ENCODE peak calls at places on chromosomes 3 and 15, in six cellular contexts. S, A, B, I, N and L are unnamed samples. For H3K4me1, the result is how much of the 10 kb centered on the place peaks cover.

GRCh38 chr3:59464187-59464586 is 414.4 kb upstream of the CFAP20DC start:
- DNase-seq in B (no peak), S (no peak), N (no peak), I (peak), A (no peak), L (no peak)

GRCh38 chr15:97319316-97319715 is 641.2 kb upstream of the ARRDC4 start:
- DNase-seq in A (no peak), B (no peak), S (no peak), N (no peak), I (no peak), L (no peak)

GRCh38 chr15:91867581-91868026 is 14.1 kb downstream of the SLCO3A1 start:
- DNase-seq in A (peak), B (peak), N (peak), I (peak), S (peak), L (peak)

GRCh38 chr3:30750967-30751366 is 143.5 kb downstream of the GADL1 start:
- DNase-seq in A (no peak), B (no peak), I (no peak), S (no peak), N (no peak), L (no peak)

GRCh38 chr15:58877999-58878825 is 55.3 kb downstream of the SLTM start:
- DNase-seq in N (no peak), A (no peak), I (no peak), B (no peak), S (no peak), L (no peak)

GRCh38 chr3:63934041-63934440 is 21.9 kb upstream of the SCAANT1 start:
- DNase-seq in N (no peak), I (no peak), B (no peak), S (no peak), A (no peak), L (no peak)

GRCh38 chr3:194806991-194807685 is 121.5 kb downstream of the FAM43A start:
- DNase-seq in N (no peak), S (peak), A (no peak), B (no peak), I (peak), L (no peak)

GRCh38 chr3:179015551-179016020 is 56.0 kb downstream of the ZMAT3 start:
- DNase-seq in I (peak), B (peak), S (peak), A (no peak), N (no peak), L (peak)

GRCh38 chr3:6551165-6551564 is 309.8 kb upstream of the GRM7 start:
- DNase-seq in B (no peak), I (no peak), N (no peak), S (no peak), A (no peak), L (no peak)

GRCh38 chr15:63244399-63244798 is 33.0 kb upstream of the APH1B start:
- DNase-seq in N (no peak), A (no peak), B (no peak), S (no peak), I (no peak), L (no peak)

GRCh38 chr15:25184356-25185155 is 229.8 kb downstream of the SNRPN start:
- DNase-seq in A (no peak), N (peak), I (no peak), B (no peak), S (no peak), L (no peak)

GRCh38 chr3:168077091-168077490 is 18.6 kb downstream of the GOLIM4 start:
- DNase-seq in S (peak), I (peak), B (no peak), N (no peak), A (no peak), L (no peak)

GRCh38 chr3:152263711-152264110 is 5.0 kb upstream of the MBNL1 start:
- DNase-seq in A (no peak), B (no peak), N (no peak), S (no peak), I (no peak), L (no peak)

GRCh38 chr3:157123621-157124020 is 36.3 kb downstream of the CCNL1 start:
- DNase-seq in A (no peak), I (no peak), S (peak), B (no peak), N (no peak), L (peak)

GRCh38 chr3:105614288-105615030 is 247.8 kb downstream of the ALCAM start:
- DNase-seq in I (no peak), A (no peak), N (no peak), B (no peak), S (peak), L (no peak)

GRCh38 chr3:37114251-37115145 is 59.9 kb downstream of the LRRFIP2 start:
- DNase-seq in S (peak), B (no peak), A (no peak), N (no peak), I (peak), L (no peak)

GRCh38 chr15:36887214-36888017 is 212.9 kb downstream of the MEIS2 start:
- DNase-seq in N (no peak), B (no peak), S (no peak), A (no peak), I (no peak), L (no peak)

GRCh38 chr3:19885468-19885867 is 48.5 kb downstream of the EFHB start:
- DNase-seq in A (no peak), B (no peak), I (no peak), N (no peak), S (peak), L (no peak)

GRCh38 chr15:78640527-78640839 is 527 bp downstream of the CHRNB4 start:
- DNase-seq in I (no peak), S (no peak), B (no peak), N (no peak), A (no peak), L (no peak)

GRCh38 chr15:83794209-83794608 is 140.3 kb downstream of the ADAMTSL3 start:
- DNase-seq in N (no peak), I (no peak), A (no peak), B (no peak), S (no peak), L (no peak)

GRCh38 chr15:80431635-80432034 is 27.5 kb downstream of the ARNT2 start:
- DNase-seq in S (no peak), N (no peak), A (no peak), B (no peak), I (no peak), L (no peak)

GRCh38 chr15:48331796-48332641 is 790 bp downstream of the DUT start:
- DNase-seq in I (no peak), S (peak), A (peak), B (peak), N (peak), L (peak)

GRCh38 chr3:139677341-139678155 is at the start of gene NMNAT3:
- DNase-seq in N (peak), A (peak), B (peak), I (no peak), S (peak), L (peak)

GRCh38 chr15:50884583-50884982 is 23.9 kb upstream of the AP4E1 start:
- DNase-seq in S (peak), A (no peak), B (no peak), I (peak), N (no peak), L (no peak)
- H3K4me1 ChIP-seq in S (under half), A (under half), B (under half), I (under half), N (under half), L (under half)

DNA sequence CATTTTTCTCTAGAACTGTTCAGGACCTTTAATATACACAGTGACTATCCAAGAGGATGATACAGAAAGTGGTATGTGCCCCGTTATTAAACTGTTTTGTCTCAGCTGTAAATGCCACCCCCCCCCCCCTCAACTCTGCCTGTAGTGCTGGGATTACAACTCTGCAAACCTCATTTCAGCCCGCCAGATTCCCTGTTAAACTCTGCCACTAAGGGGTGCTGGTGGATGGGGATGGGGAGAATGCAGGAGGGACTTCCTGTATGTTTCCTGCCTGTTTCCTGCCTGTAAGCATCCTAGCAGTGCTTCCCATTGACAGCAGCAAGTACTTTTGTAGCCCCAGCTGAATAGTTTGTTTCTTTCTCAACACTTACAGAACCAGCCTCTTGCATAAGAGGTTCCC is 301.7 kb upstream of the RORA start:
- DNase-seq in B (no peak), I (no peak), N (no peak), A (no peak), S (no peak), L (no peak)
- TF ChIP-seq CTCF in B (no peak), I (peak), N (no peak), A (no peak), S (no peak), L (no peak)

GRCh38 chr3:27559381-27559780 is 75.2 kb upstream of the SLC4A7 start:
- DNase-seq in A (no peak), S (no peak), B (no peak), I (no peak), N (no peak), L (no peak)

GRCh38 chr3:27554706-27555105 is 70.5 kb upstream of the SLC4A7 start:
- DNase-seq in S (no peak), B (no peak), A (no peak), I (no peak), N (no peak), L (no peak)

GRCh38 chr3:27556854-27557253 is 72.7 kb upstream of the SLC4A7 start:
- DNase-seq in I (no peak), N (no peak), S (peak), A (no peak), B (no peak), L (no peak)

GRCh38 chr3:27559835-27560234 is 75.7 kb upstream of the SLC4A7 start:
- DNase-seq in N (peak), I (peak), A (peak), S (peak), B (peak), L (peak)

DNA sequence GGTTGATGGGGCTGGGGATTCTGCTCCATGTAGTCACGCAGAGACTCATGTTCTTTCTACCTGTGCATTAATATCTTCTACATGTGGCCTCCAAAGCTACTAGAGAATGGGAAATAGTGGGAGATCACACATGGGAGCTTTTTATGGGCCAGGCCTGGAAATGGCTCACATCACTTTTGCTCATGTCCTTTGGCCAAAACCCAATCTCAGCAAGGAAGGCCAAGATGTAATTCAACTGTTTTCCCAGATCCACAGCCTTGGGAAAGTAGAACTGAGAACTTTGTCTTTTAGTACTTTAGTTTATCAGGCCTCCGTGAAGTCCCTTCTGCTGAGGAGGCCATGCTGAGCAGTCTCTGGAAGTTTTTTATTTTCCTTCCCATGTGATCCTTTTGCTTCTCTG is 73.2 kb upstream of the SLC4A7 start:
- DNase-seq in A (no peak), N (no peak), S (no peak), B (no peak), I (no peak), L (no peak)
- H3K4me1 ChIP-seq in A (under half), N (under half), S (under half), B (under half), I (under half), L (under half)

GRCh38 chr15:94262201-94262600 is 30.8 kb downstream of the MCTP2 start:
- DNase-seq in A (no peak), S (no peak), I (no peak), N (no peak), B (no peak), L (no peak)
- TF ChIP-seq CTCF in A (no peak), S (no peak), I (no peak), N (no peak), B (no peak), L (no peak)

DNA sequence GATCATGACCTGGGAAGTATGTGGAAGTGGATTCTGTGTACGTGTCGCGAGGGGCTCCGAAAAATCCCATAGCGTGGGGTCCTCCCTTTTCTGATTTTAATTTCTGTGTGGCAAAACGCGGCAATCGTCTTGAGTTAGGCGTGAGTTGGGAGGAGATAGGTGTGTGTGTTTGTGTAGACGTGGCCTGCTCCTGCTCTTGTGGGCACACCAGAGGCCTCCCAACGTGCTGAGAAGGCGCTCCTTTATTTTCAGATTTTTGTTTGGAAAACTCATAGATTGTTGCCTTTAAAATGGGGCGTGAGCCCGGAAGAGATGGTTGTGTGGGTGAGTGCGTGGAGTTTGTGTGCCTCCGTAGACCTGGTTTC is 1.3 kb downstream of the TRIM71 start:
- DNase-seq in N (no peak), I (no peak), B (no peak), A (no peak), S (no peak), L (no peak)
- H3K4me1 ChIP-seq in N (under half), I (under half), B (under half), A (under half), S (under half), L (under half)

DNA sequence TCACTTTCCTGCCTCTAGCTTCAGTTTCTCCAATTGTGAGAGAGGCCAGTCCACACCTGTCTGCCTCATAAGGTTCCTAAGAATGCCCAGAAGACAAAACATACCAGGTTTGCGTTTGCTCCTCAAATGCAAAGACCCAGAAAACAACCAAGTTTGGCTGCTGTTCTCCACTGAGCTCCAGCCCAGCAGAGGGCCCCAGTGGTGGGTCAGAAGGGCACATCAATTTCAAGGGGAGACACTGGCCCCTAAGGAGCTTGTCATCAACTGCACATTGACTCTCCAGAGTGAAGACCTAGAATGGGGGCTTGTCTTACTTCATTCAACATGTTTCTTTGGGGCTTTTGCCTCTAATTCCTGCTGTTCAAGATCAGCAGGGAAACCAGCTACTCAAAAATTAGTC is 127.9 kb upstream of the SLC6A11 start:
- DNase-seq in B (no peak), S (no peak), A (no peak), I (no peak), N (no peak), L (no peak)
- TF ChIP-seq CTCF in B (no peak), S (no peak), A (no peak), I (no peak), N (no peak), L (no peak)

GRCh38 chr15:67152429-67152828 is 87.0 kb downstream of the SMAD3 start:
- DNase-seq in S (no peak), B (no peak), N (no peak), A (no peak), I (no peak), L (no peak)
- H3K4me1 ChIP-seq in S (under half), B (under half), N (under half), A (under half), I (under half), L (under half)

GRCh38 chr15:64356443-64357040 is 569 bp upstream of the CSNK1G1 start:
- DNase-seq in S (peak), A (no peak), I (no peak), B (no peak), N (no peak), L (no peak)
- TF ChIP-seq CTCF in S (peak), A (no peak), I (peak), B (peak), N (peak), L (peak)

DNA sequence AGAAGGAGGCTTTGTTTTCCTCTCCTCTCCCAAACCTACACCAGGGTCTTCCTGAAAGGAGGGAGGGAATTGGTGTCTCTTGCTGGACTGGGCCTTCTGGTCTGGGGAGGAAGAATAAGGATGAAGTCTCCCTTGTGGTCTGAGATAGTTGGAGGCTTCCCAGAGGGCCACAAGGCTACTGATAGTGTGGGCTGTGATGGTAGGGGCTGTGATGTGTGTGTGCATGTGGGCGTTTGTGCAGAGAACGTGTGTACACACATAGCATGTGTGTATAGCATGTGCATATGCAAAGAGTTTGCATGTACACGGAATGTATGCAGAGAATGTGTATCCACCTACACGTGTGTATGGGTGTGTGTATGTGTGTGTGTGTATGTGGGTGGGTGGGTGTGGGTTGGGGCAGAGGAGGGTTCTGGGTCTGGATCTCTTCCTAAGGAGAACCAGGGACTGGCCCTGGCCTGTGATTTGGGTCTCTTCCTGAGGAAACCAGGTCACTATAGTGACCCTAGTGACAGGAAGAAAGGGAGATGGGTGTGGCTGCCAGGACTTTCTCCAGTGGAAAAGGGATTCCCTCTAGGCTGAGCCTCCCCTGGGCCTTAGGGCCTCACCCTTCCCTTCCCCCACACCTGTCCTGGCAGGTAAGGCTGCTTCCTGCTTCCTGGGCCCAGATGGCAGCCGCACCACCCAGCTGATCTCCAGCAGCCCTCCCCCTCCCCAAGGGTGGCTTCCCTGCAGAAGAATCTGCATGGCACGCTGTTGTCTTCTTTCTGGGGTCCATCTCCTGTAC is 1.7 kb downstream of the FLNB start:
- DNase-seq in I (no peak), A (peak), B (no peak), N (no peak), S (no peak), L (peak)
- H3K4me1 ChIP-seq in I (under half), A (under half), B (under half), N (under half), S (under half), L (under half)

GRCh38 chr15:23497710-23498111 is 50.7 kb upstream of the GOLGA6L2 start:
- DNase-seq in N (no peak), S (no peak), B (no peak), I (no peak), A (no peak), L (no peak)
- TF ChIP-seq CTCF in N (no peak), S (no peak), B (peak), I (peak), A (no peak), L (peak)